ENCODE peak calls at places on chromosomes 5 and 9, in eight cellular contexts. D is esophagus squamous epithelium, B is Peyer's patch, U is HCT116, C is uterus, J is prostate gland, H is GM12878, N is body of pancreas. L is an unnamed sample.

GRCh38 chr5:469752-470483 is 26.9 kb downstream of the EXOC3 start:
- DNase-seq in U (no peak), J (no peak), N (no peak), C (no peak), B (peak; percentile 39), D (no peak), H (no peak), L (no peak)

GRCh38 chr5:159448-160172 is 31.7 kb upstream of the LRRC14B start:
- DNase-seq in D (no peak), N (no peak), C (no peak), U (no peak), H (no peak), B (peak; percentile 39), J (no peak), L (no peak)

GRCh38 chr5:130386155-130386554 is 481.9 kb downstream of the CHSY3 start:
- DNase-seq in D (no peak), B (no peak), C (no peak), H (no peak), J (no peak), N (no peak), U (no peak), L (no peak)

GRCh38 chr9:137683307-137683864 is 64.6 kb downstream of the EHMT1 start:
- DNase-seq in J (no peak), D (no peak), H (no peak), C (no peak), B (no peak), U (no peak), N (no peak), L (no peak)

GRCh38 chr5:33299621-33300208 is 141.1 kb upstream of the TARS1 start:
- DNase-seq in C (no peak), N (no peak), J (peak; percentile 7), B (peak; percentile 50), D (no peak), U (peak; percentile 12), H (peak; percentile 9), L (no peak)

GRCh38 chr9:94645901-94646300 is 6.6 kb upstream of the FBP1 start:
- DNase-seq in U (no peak), H (no peak), J (no peak), D (no peak), C (no peak), B (no peak), N (no peak), L (no peak)

GRCh38 chr9:20197976-20198685 is 409.3 kb upstream of the SLC24A2 start:
- DNase-seq in N (no peak), H (no peak), C (no peak), J (peak; percentile 85), B (peak; percentile 61), U (no peak), D (no peak), L (no peak)

GRCh38 chr9:128552744-128553221 is 396 bp downstream of the SPTAN1 start:
- DNase-seq in N (no peak), H (no peak), D (no peak), J (peak; percentile 28), U (no peak), C (peak; percentile 61), B (peak; percentile 71), L (no peak)

GRCh38 chr9:27118916-27119315 is 9.9 kb downstream of the TEK start:
- DNase-seq in D (no peak), C (no peak), H (no peak), J (no peak), U (no peak), B (no peak), N (no peak), L (no peak)

GRCh38 chr5:88732181-88732633 is 150.8 kb downstream of the MEF2C start:
- DNase-seq in J (no peak), B (peak; percentile 64), N (no peak), D (no peak), H (peak; percentile 94), C (peak; percentile 36), U (no peak), L (no peak)

GRCh38 chr5:52638732-52639131 is 149.0 kb upstream of the ITGA1 start:
- DNase-seq in N (no peak), B (no peak), J (no peak), C (no peak), U (no peak), D (no peak), H (no peak), L (no peak)

GRCh38 chr9:19894975-19895374 is 106.1 kb upstream of the SLC24A2 start:
- DNase-seq in C (no peak), U (no peak), B (no peak), D (no peak), N (no peak), H (no peak), J (no peak), L (no peak)

GRCh38 chr5:112735702-112736101 is 2.0 kb upstream of the APC start:
- DNase-seq in N (no peak), J (no peak), D (no peak), C (no peak), U (no peak), H (no peak), B (no peak), L (no peak)

GRCh38 chr9:26054600-26055516 is 376.6 kb upstream of the TUSC1 start:
- DNase-seq in B (no peak), C (no peak), N (no peak), D (no peak), H (no peak), J (no peak), U (no peak), L (no peak)

GRCh38 chr9:9615086-9615485 is 997.7 kb downstream of the PTPRD start:
- DNase-seq in H (no peak), C (no peak), N (no peak), D (no peak), B (no peak), J (no peak), U (no peak), L (no peak)

GRCh38 chr5:124806026-124806856 is 59.8 kb upstream of the ZNF608 start:
- DNase-seq in H (no peak), N (peak; percentile 81), J (peak; percentile 84), C (peak; percentile 74), U (no peak), D (no peak), B (peak; percentile 85), L (no peak)

DNA sequence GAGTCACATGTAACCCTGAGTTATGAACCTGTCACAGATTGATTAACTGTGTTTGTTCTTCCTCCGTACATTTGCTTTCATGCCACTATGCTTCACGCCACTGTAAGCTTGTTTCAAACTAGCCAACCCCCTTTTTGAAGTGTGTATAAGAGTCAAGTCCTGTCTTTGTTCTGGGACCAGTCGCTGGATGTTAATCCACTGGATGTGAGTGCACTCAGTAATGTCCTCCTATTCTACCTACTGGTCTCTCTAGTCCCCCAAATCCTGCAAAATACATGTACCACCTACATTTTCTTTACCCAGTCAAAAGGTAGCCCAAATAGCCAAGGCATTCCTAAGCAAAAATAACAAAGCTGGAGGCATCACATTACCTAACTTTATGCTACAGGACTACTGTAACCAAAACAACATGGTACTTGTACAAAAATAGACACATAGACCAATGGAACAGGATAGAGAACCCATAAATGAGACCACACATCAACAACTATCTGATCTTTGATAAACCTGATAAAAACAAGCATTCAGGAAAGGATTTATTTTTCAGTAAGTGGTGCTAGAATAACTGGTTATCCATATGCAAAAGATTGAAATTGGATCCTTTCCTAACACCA is 1139.1 kb upstream of the SEMA6A start:
- DNase-seq in B (no peak), J (no peak), C (no peak), N (no peak), U (peak; percentile 24), H (no peak), D (no peak), L (no peak)
- H3K9me3 ChIP-seq in B (no peaks in the 10 kb centered on the region), J (no peaks in the 10 kb centered on the region), C (no peaks in the 10 kb centered on the region), N (peaks cover 12% of the 10 kb centered on the region), U (peaks cover 20% of the 10 kb centered on the region), H (no peaks in the 10 kb centered on the region), D (peaks cover 9% of the 10 kb centered on the region), L (peaks cover 22% of the 10 kb centered on the region)

GRCh38 chr5:173890195-173890951 is 2.2 kb downstream of the CPEB4 start:
- DNase-seq in B (no peak), C (no peak), D (no peak), H (no peak), N (peak; percentile 41), U (no peak), J (no peak), L (no peak)
- TF ChIP-seq POLR2A in B (no peak), C (no peak), D (no peak), H (no peak), N (peak; percentile 46), U (no peak), J (no peak), L (no peak)

GRCh38 chr5:179258001-179258921 is 87.0 kb downstream of the ADAMTS2 start:
- DNase-seq in U (no peak), N (peak; percentile 2), B (peak; percentile 41), C (peak; percentile 16), J (no peak), D (no peak), H (no peak), L (peak; percentile 79)

GRCh38 chr5:179259731-179260323 is 85.4 kb downstream of the ADAMTS2 start:
- DNase-seq in D (no peak), U (no peak), J (no peak), C (peak; percentile 12), H (no peak), N (peak; percentile 1), B (no peak), L (peak; percentile 58)

GRCh38 chr5:179260324-179261070 is 84.8 kb downstream of the ADAMTS2 start:
- DNase-seq in N (peak; percentile 5), D (no peak), C (peak; percentile 13), J (no peak), B (peak; percentile 22), H (no peak), U (no peak), L (peak; percentile 76)

GRCh38 chr5:179257190-179257741 is 88.0 kb downstream of the ADAMTS2 start:
- DNase-seq in H (no peak), C (peak; percentile 56), N (peak; percentile 6), J (no peak), B (peak; percentile 28), D (no peak), U (no peak), L (peak; percentile 87)

DNA sequence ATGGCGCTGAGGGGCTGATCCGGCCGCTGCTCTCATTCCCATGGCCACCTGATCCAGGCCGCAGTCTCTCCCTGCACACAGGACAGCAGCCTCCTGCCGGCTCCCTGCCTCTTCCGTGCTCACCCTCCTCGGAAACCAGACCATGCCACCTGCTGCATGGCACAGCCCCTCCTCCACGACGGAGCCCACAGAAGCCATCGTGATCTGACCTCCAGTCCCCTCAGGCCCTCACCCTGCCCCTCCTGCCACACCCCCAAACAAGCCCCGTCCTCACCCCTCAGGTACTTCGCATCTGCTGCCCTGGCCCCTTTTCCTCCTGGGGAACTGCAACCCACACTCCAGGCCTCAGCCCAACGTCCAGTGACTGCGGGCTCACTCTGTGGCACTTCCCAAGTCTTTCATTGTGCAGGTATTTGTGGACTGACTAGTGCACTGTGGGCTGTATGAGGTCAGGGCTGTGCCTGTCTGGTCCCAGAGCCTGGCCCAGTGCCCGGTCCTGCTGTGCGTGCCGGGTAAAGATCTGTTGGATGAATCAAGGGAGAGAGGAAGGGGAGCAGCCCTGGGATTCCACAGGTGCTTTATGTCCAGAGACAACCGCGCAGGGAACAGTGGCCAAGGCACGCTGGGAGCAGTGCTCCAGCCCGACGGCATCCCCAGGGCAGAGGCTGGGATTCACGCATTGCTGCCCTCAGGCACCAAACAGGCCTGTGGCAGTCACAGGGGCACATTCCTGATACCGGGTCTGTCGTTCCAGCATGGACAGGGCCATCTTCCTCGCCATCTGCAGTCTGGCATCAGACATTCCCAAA is 86.1 kb downstream of the ADAMTS2 start:
- DNase-seq in B (peak; percentile 43), N (peak; percentile 14), D (no peak), H (no peak), U (no peak), J (no peak), C (peak; percentile 42), L (peak; percentile 84)
- H3K9me3 ChIP-seq in B (no peaks in the 10 kb centered on the region), N (no peaks in the 10 kb centered on the region), D (no peaks in the 10 kb centered on the region), H (no peaks in the 10 kb centered on the region), U (no peaks in the 10 kb centered on the region), J (no peaks in the 10 kb centered on the region), C (no peaks in the 10 kb centered on the region), L (no peaks in the 10 kb centered on the region)

GRCh38 chr9:71637926-71638325 is 130.4 kb downstream of the CEMIP2 start:
- DNase-seq in D (no peak), B (no peak), H (no peak), C (no peak), N (no peak), U (no peak), J (no peak), L (no peak)
- TF ChIP-seq POLR2A in D (no peak), B (no peak), H (no peak), C (no peak), N (no peak), U (no peak), J (no peak), L (no peak)

L was measured in vagina.